ENCODE peak calls at places on chromosomes 11 and 22, in four cellular contexts. One of them, this sample, is unnamed.

GRCh38 chr22:29873943-29874342 is 9.0 kb upstream of the MTMR3 start:
- DNase-seq in HuH-7.5: no peak
- DNase-seq in GM03348: no peak
- DNase-seq in COR-L47: no peak
- DNase-seq in this sample: no peak

GRCh38 chr11:12079726-12080556 is 30.4 kb upstream of the MICAL2 start:
- DNase-seq in HuH-7.5: no peak
- DNase-seq in GM03348: peak
- DNase-seq in COR-L47: no peak
- DNase-seq in this sample: peak

GRCh38 chr11:95076416-95076815 is 9.7 kb downstream of the SRSF8 start:
- DNase-seq in HuH-7.5: no peak
- DNase-seq in GM03348: peak
- DNase-seq in COR-L47: no peak
- DNase-seq in this sample: no peak

GRCh38 chr11:44351898-44352498 is 42.1 kb upstream of the ALX4 start:
- DNase-seq in HuH-7.5: no peak
- DNase-seq in GM03348: no peak
- DNase-seq in COR-L47: no peak
- DNase-seq in this sample: no peak

GRCh38 chr11:125569913-125570621 is 790 bp downstream of the EI24 start:
- DNase-seq in HuH-7.5: no peak
- DNase-seq in GM03348: peak
- DNase-seq in COR-L47: no peak
- DNase-seq in this sample: no peak

GRCh38 chr22:24338701-24339451 is 68.2 kb downstream of the SPECC1L start:
- DNase-seq in HuH-7.5: no peak
- DNase-seq in GM03348: peak
- DNase-seq in COR-L47: no peak
- DNase-seq in this sample: no peak

GRCh38 chr11:36591433-36591832 is 2.9 kb upstream of the IFTAP start:
- DNase-seq in HuH-7.5: no peak
- DNase-seq in GM03348: no peak
- DNase-seq in COR-L47: no peak
- DNase-seq in this sample: no peak

GRCh38 chr22:46583571-46583970 is 36.6 kb upstream of the GRAMD4 start:
- DNase-seq in HuH-7.5: no peak
- DNase-seq in GM03348: no peak
- DNase-seq in COR-L47: no peak
- DNase-seq in this sample: no peak

GRCh38 chr22:37331034-37331428 is 48.7 kb downstream of the CYTH4 start:
- DNase-seq in HuH-7.5: no peak
- DNase-seq in GM03348: peak
- DNase-seq in COR-L47: no peak
- DNase-seq in this sample: no peak

GRCh38 chr22:27456696-27457503 is 344.7 kb downstream of the MN1 start:
- DNase-seq in HuH-7.5: no peak
- DNase-seq in GM03348: peak
- DNase-seq in COR-L47: no peak
- DNase-seq in this sample: peak

GRCh38 chr11:64762916-64763803 is 3.4 kb upstream of the PYGM start:
- DNase-seq in HuH-7.5: no peak
- DNase-seq in GM03348: no peak
- DNase-seq in COR-L47: no peak
- DNase-seq in this sample: no peak

GRCh38 chr22:45009881-45010531 is at the start of gene PHF21B:
- DNase-seq in HuH-7.5: no peak
- DNase-seq in GM03348: peak
- DNase-seq in COR-L47: peak
- DNase-seq in this sample: peak

GRCh38 chr11:41836426-41836825 is 377.0 kb upstream of the LRRC4C start:
- DNase-seq in HuH-7.5: no peak
- DNase-seq in GM03348: peak
- DNase-seq in COR-L47: no peak
- DNase-seq in this sample: no peak

GRCh38 chr11:2303627-2304155 is 1.9 kb downstream of the TSPAN32 start:
- DNase-seq in HuH-7.5: no peak
- DNase-seq in GM03348: no peak
- DNase-seq in COR-L47: no peak
- DNase-seq in this sample: no peak

GRCh38 chr11:34599406-34599901 is 21.4 kb upstream of the EHF start:
- DNase-seq in HuH-7.5: peak
- DNase-seq in GM03348: peak
- DNase-seq in COR-L47: no peak
- DNase-seq in this sample: peak

GRCh38 chr11:69553416-69554357 is 72.2 kb downstream of the LINC01488 start:
- DNase-seq in HuH-7.5: no peak
- DNase-seq in GM03348: no peak
- DNase-seq in COR-L47: no peak
- DNase-seq in this sample: no peak

GRCh38 chr11:17596711-17597110 is 49.7 kb downstream of the OTOG start:
- DNase-seq in HuH-7.5: no peak
- DNase-seq in GM03348: no peak
- DNase-seq in COR-L47: no peak
- DNase-seq in this sample: no peak

GRCh38 chr11:13297917-13298356 is 20.3 kb downstream of the BMAL1 start:
- DNase-seq in HuH-7.5: no peak
- DNase-seq in GM03348: no peak
- DNase-seq in COR-L47: no peak
- DNase-seq in this sample: no peak

GRCh38 chr22:47095395-47096122 is 333.1 kb downstream of the TBC1D22A start:
- DNase-seq in HuH-7.5: no peak
- DNase-seq in GM03348: no peak
- DNase-seq in COR-L47: no peak
- DNase-seq in this sample: no peak

GRCh38 chr11:3128356-3129180 is 36.5 kb downstream of the OSBPL5 start:
- DNase-seq in HuH-7.5: no peak
- DNase-seq in GM03348: no peak
- DNase-seq in COR-L47: no peak
- DNase-seq in this sample: no peak

GRCh38 chr11:37320921-37321320 is 722.9 kb upstream of the RAG2 start:
- DNase-seq in HuH-7.5: no peak
- DNase-seq in GM03348: no peak
- DNase-seq in COR-L47: no peak
- DNase-seq in this sample: no peak

GRCh38 chr22:38487946-38488345 is 18.2 kb downstream of the DDX17 start:
- DNase-seq in HuH-7.5: no peak
- DNase-seq in GM03348: no peak
- DNase-seq in COR-L47: no peak
- DNase-seq in this sample: no peak

GRCh38 chr22:50306753-50307749 is at the start of gene PLXNB2:
- DNase-seq in HuH-7.5: peak
- DNase-seq in GM03348: peak
- DNase-seq in COR-L47: peak
- DNase-seq in this sample: peak

GRCh38 chr11:1194977-1195689 is 27.7 kb upstream of the MUC5B start:
- DNase-seq in HuH-7.5: no peak
- DNase-seq in GM03348: no peak
- DNase-seq in COR-L47: no peak
- DNase-seq in this sample: no peak

GRCh38 chr11:8261921-8262551 is 1.6 kb downstream of the LMO1 start:
- DNase-seq in HuH-7.5: no peak
- DNase-seq in GM03348: no peak
- DNase-seq in COR-L47: no peak
- DNase-seq in this sample: no peak

GRCh38 chr22:42994917-42995562 is 19.9 kb downstream of the PACSIN2 start:
- DNase-seq in HuH-7.5: peak
- DNase-seq in GM03348: peak
- DNase-seq in COR-L47: no peak
- DNase-seq in this sample: no peak

GRCh38 chr11:38315151-38315550 is 1717.1 kb upstream of the RAG2 start:
- DNase-seq in HuH-7.5: no peak
- DNase-seq in GM03348: no peak
- DNase-seq in COR-L47: no peak
- DNase-seq in this sample: no peak

GRCh38 chr11:82718307-82718706 is 15.4 kb downstream of the FAM181B start:
- DNase-seq in HuH-7.5: peak
- DNase-seq in GM03348: peak
- DNase-seq in COR-L47: peak
- DNase-seq in this sample: peak

GRCh38 chr11:65414776-65415498 is 7.7 kb upstream of the NEAT1 start:
- DNase-seq in HuH-7.5: no peak
- DNase-seq in GM03348: peak
- DNase-seq in COR-L47: no peak
- DNase-seq in this sample: no peak

GRCh38 chr11:19352072-19352735 is 111.5 kb upstream of the E2F8 start:
- DNase-seq in HuH-7.5: no peak
- DNase-seq in GM03348: no peak
- DNase-seq in COR-L47: no peak
- DNase-seq in this sample: no peak

GRCh38 chr22:41280065-41280464 is 5.9 kb downstream of the RANGAP1 start:
- DNase-seq in HuH-7.5: no peak
- DNase-seq in GM03348: no peak
- DNase-seq in COR-L47: no peak
- DNase-seq in this sample: no peak

GRCh38 chr22:24146190-24146616 is 35.1 kb upstream of the SUSD2 start:
- DNase-seq in HuH-7.5: peak
- DNase-seq in GM03348: peak
- DNase-seq in COR-L47: peak
- DNase-seq in this sample: peak

GRCh38 chr11:68978931-68979591 is 1.7 kb downstream of the MRGPRD start:
- DNase-seq in HuH-7.5: no peak
- DNase-seq in GM03348: no peak
- DNase-seq in COR-L47: no peak
- DNase-seq in this sample: no peak

GRCh38 chr22:29031236-29031982 is 30.2 kb downstream of the C22orf31 start:
- DNase-seq in HuH-7.5: peak
- DNase-seq in GM03348: peak
- DNase-seq in COR-L47: no peak
- DNase-seq in this sample: peak

This sample was measured in HTR-8/SVneo.